ENCODE peak calls at places on chromosomes 11 and 22, in six cellular contexts. Y is tibial nerve, N is spleen, I is NCI-H1930, D is HTR-8/SVneo, C is GM12878. E is an unnamed sample.

GRCh38 chr11:20790622-20791021 is 121.2 kb downstream of the NELL1 start:
- DNase-seq in D (no peak), Y (no peak), C (no peak), I (no peak), N (no peak), E (peak; percentile 65)

GRCh38 chr11:2716376-2717095 is 16.7 kb upstream of the KCNQ1OT1 start:
- DNase-seq in N (no peak), C (no peak), I (no peak), Y (no peak), D (no peak), E (no peak)

GRCh38 chr22:21447694-21448402 is 19.3 kb upstream of the TMEM191C start:
- DNase-seq in N (peak; percentile 55), D (no peak), C (no peak), I (no peak), Y (no peak), E (peak; percentile 64)

GRCh38 chr22:35045451-35045850 is 20.5 kb upstream of the ISX start:
- DNase-seq in I (no peak), Y (no peak), D (no peak), C (no peak), N (no peak), E (no peak)

GRCh38 chr11:127345819-127346459 is 345.4 kb upstream of the KIRREL3 start:
- DNase-seq in Y (peak; percentile 45), N (no peak), D (peak; percentile 33), C (no peak), I (peak; percentile 18), E (peak; percentile 72)

GRCh38 chr11:46918087-46918751 is at the start of gene LRP4:
- DNase-seq in Y (no peak), D (peak; percentile 43), C (no peak), N (peak; percentile 85), I (peak; percentile 69), E (peak; percentile 73)

GRCh38 chr11:110984147-110984546 is 261.4 kb upstream of the POU2AF2 start:
- DNase-seq in N (no peak), Y (no peak), D (no peak), I (no peak), C (no peak), E (no peak)

GRCh38 chr11:64266339-64266738 is 15.0 kb downstream of the PLCB3 start:
- DNase-seq in C (no peak), D (no peak), N (peak; percentile 80), Y (no peak), I (no peak), E (no peak)

GRCh38 chr11:130181295-130182272 is 22.0 kb downstream of the ST14 start:
- DNase-seq in N (no peak), D (peak; percentile 28), Y (no peak), I (peak; percentile 44), C (no peak), E (no peak)

GRCh38 chr11:113351490-113351889 is 36.1 kb upstream of the ANKK1 start:
- DNase-seq in I (no peak), Y (no peak), N (no peak), C (no peak), D (no peak), E (no peak)

GRCh38 chr11:121497176-121497995 is 44.6 kb upstream of the SORL1-AS1 start:
- DNase-seq in I (no peak), N (no peak), Y (no peak), D (no peak), C (no peak), E (peak; percentile 28)

GRCh38 chr11:78203184-78203583 is 14.5 kb downstream of the USP35 start:
- DNase-seq in N (peak; percentile 12), D (no peak), C (no peak), Y (no peak), I (no peak), E (no peak)

GRCh38 chr11:114163830-114164401 is 104.4 kb downstream of the ZBTB16 start:
- DNase-seq in C (no peak), I (no peak), D (no peak), Y (peak; percentile 74), N (no peak), E (no peak)

GRCh38 chr22:45484742-45485141 is 17.9 kb upstream of the FBLN1 start:
- DNase-seq in Y (no peak), C (no peak), I (no peak), D (no peak), N (peak; percentile 28), E (no peak)